ENCODE peak calls at places on chromosome 10, in five cellular contexts. B, Y, Z, S and V are unnamed samples.

GRCh38 chr10:24791129-24791733 is 67.5 kb upstream of the ARHGAP21 start:
- DNase-seq in B (no peak), Y (no peak), Z (no peak), S (no peak), V (no peak)

GRCh38 chr10:48493083-48493871 is 111.6 kb downstream of the ARHGAP22 start:
- DNase-seq in B (no peak), Y (no peak), Z (no peak), S (no peak), V (peak)

GRCh38 chr10:14880201-14880600 is 1.5 kb downstream of the SUV39H2 start:
- DNase-seq in B (no peak), Y (peak), Z (peak), S (no peak), V (no peak)

GRCh38 chr10:74960670-74961069 is 134.3 kb downstream of the KAT6B start:
- DNase-seq in B (no peak), Y (no peak), Z (no peak), S (no peak), V (no peak)

GRCh38 chr10:5089869-5090268 is 4.3 kb upstream of the AKR1C3 start:
- DNase-seq in B (peak), Y (peak), Z (peak), S (peak), V (no peak)

GRCh38 chr10:120253131-120253530 is 203.9 kb upstream of the PLPP4 start:
- DNase-seq in B (no peak), Y (peak), Z (no peak), S (no peak), V (no peak)

GRCh38 chr10:118805146-118805545 is 50.4 kb upstream of the CACUL1 start:
- DNase-seq in B (no peak), Y (no peak), Z (no peak), S (no peak), V (no peak)

GRCh38 chr10:94076325-94076841 is 82.7 kb downstream of the PLCE1 start:
- DNase-seq in B (peak), Y (peak), Z (no peak), S (no peak), V (no peak)

GRCh38 chr10:1109795-1110673 is 53.8 kb downstream of the WDR37 start:
- DNase-seq in B (peak), Y (peak), Z (peak), S (peak), V (no peak)

GRCh38 chr10:100009283-100009792 is 409 bp downstream of the DNMBP start:
- DNase-seq in B (peak), Y (no peak), Z (peak), S (no peak), V (no peak)

GRCh38 chr10:17716161-17716560 is 35.8 kb upstream of the TMEM236 start:
- DNase-seq in B (no peak), Y (no peak), Z (no peak), S (no peak), V (no peak)

GRCh38 chr10:130421909-130422308 is 285.7 kb downstream of the GLRX3 start:
- DNase-seq in B (no peak), Y (no peak), Z (no peak), S (no peak), V (peak)

GRCh38 chr10:63651864-63652263 is 130.7 kb downstream of the REEP3 start:
- DNase-seq in B (no peak), Y (no peak), Z (no peak), S (no peak), V (no peak)

GRCh38 chr10:70575874-70576802 is 26.4 kb downstream of the PRF1 start:
- DNase-seq in B (peak), Y (peak), Z (no peak), S (peak), V (no peak)

GRCh38 chr10:124493191-124493936 is 31.7 kb downstream of the LHPP start:
- DNase-seq in B (no peak), Y (no peak), Z (no peak), S (no peak), V (no peak)

GRCh38 chr10:31578181-31578852 is 259.3 kb downstream of the ZEB1 start:
- DNase-seq in B (no peak), Y (no peak), Z (no peak), S (no peak), V (no peak)
- TF ChIP-seq CTCF in B (no peak), Y (no peak), Z (no peak), S (no peak), V (no peak)

GRCh38 chr10:104127411-104127810 is 5.4 kb downstream of the SFR1 start:
- DNase-seq in B (no peak), Y (no peak), Z (no peak), S (peak), V (no peak)
- TF ChIP-seq CTCF in B (peak), Y (peak), Z (peak), S (peak), V (peak)

GRCh38 chr10:110893559-110894179 is 21.9 kb downstream of the PDCD4 start:
- DNase-seq in B (peak), Y (peak), Z (peak), S (peak), V (no peak)
- TF ChIP-seq CTCF in B (peak), Y (peak), Z (peak), S (peak), V (peak)

DNA sequence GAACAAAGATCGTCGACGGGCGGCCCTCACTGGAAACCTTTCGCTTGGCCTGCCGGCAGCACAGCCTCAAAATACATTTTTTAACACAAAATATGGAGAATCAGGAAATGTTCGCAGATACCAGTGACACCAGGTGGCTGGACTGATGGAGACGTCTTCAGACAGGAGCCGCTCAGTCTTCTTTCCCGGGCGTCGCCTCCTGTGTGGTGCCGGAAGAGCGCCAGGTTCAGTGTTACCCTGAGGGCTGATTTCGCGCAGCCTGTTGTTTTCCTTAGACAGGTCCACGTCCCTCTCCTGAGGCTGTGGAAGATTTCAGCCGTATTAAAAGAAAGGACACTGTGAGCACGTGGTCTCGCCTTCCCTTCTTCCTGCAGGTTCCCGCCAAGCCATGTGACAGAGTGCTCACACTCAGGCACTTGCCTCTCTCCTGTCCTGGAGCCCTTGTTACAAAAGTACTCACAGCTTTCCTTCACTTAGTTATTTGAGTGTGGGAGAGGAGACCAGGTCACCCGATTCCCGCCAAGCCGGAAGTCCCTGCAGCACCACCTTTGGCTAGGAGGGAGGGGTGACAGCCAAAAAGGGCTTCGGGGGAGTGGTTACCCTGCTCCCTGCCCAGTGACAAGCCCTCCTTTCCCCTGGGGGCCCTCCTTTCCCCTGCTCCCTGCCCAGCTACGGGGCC is 21.7 kb upstream of the PWWP2B start:
- DNase-seq in B (no peak), Y (no peak), Z (no peak), S (no peak), V (no peak)
- TF ChIP-seq CTCF in B (no peak), Y (no peak), Z (no peak), S (no peak), V (no peak)

GRCh38 chr10:126842356-126842755 is 62.9 kb upstream of the DOCK1 start:
- DNase-seq in B (no peak), Y (no peak), Z (no peak), S (no peak), V (no peak)
- TF ChIP-seq CTCF in B (no peak), Y (no peak), Z (no peak), S (no peak), V (no peak)